ENCODE peak calls at places on chromosome 17, in four cellular contexts. One of them, this sample, is unnamed.

GRCh38 chr17:75996665-75997590 is 3.7 kb upstream of the CDK3 start:
- DNase-seq in WTC11: no peak
- DNase-seq in HepG2: peak
- DNase-seq in K562: no peak
- DNase-seq in this sample: no peak

GRCh38 chr17:74445156-74445555 is 13.3 kb downstream of the GPRC5C start:
- DNase-seq in WTC11: no peak
- DNase-seq in HepG2: no peak
- DNase-seq in K562: no peak
- DNase-seq in this sample: no peak

GRCh38 chr17:77810536-77810935 is 148.0 kb upstream of the TNRC6C start:
- DNase-seq in WTC11: no peak
- DNase-seq in HepG2: no peak
- DNase-seq in K562: no peak
- DNase-seq in this sample: no peak

GRCh38 chr17:42653179-42654124 is 5.6 kb upstream of the TUBG2 start:
- DNase-seq in WTC11: peak
- DNase-seq in HepG2: no peak
- DNase-seq in K562: peak
- DNase-seq in this sample: peak

GRCh38 chr17:65433592-65433991 is 127.9 kb downstream of the AXIN2 start:
- DNase-seq in WTC11: no peak
- DNase-seq in HepG2: no peak
- DNase-seq in K562: no peak
- DNase-seq in this sample: no peak

GRCh38 chr17:72079700-72080099 is 41.1 kb upstream of the SOX9 start:
- DNase-seq in WTC11: no peak
- DNase-seq in HepG2: no peak
- DNase-seq in K562: no peak
- DNase-seq in this sample: no peak

GRCh38 chr17:59335685-59336084 is 4.2 kb downstream of the YPEL2 start:
- DNase-seq in WTC11: no peak
- DNase-seq in HepG2: no peak
- DNase-seq in K562: no peak
- DNase-seq in this sample: no peak

GRCh38 chr17:44655983-44656700 is at the start of gene MEIOC:
- DNase-seq in WTC11: peak
- DNase-seq in HepG2: no peak
- DNase-seq in K562: no peak
- DNase-seq in this sample: peak

GRCh38 chr17:40345161-40346034 is 19.1 kb downstream of the GJD3 start:
- DNase-seq in WTC11: peak
- DNase-seq in HepG2: peak
- DNase-seq in K562: peak
- DNase-seq in this sample: no peak

GRCh38 chr17:39996162-39996561 is 15.6 kb downstream of the PSMD3 start:
- DNase-seq in WTC11: no peak
- DNase-seq in HepG2: no peak
- DNase-seq in K562: no peak
- DNase-seq in this sample: no peak

GRCh38 chr17:3885970-3886369 is 6.9 kb downstream of the CAMKK1 start:
- DNase-seq in WTC11: no peak
- DNase-seq in HepG2: no peak
- DNase-seq in K562: no peak
- DNase-seq in this sample: no peak

GRCh38 chr17:31787857-31788570 is 71.0 kb downstream of the COPRS start:
- DNase-seq in WTC11: no peak
- DNase-seq in HepG2: peak
- DNase-seq in K562: peak
- DNase-seq in this sample: no peak

GRCh38 chr17:48463531-48463930 is 33.5 kb upstream of the SKAP1 start:
- DNase-seq in WTC11: no peak
- DNase-seq in HepG2: no peak
- DNase-seq in K562: no peak
- DNase-seq in this sample: no peak

GRCh38 chr17:44004077-44004760 is at the start of gene NAGS:
- DNase-seq in WTC11: peak
- DNase-seq in HepG2: peak
- DNase-seq in K562: peak
- DNase-seq in this sample: no peak

GRCh38 chr17:38420518-38420917 is 7.7 kb upstream of the ARHGAP23 start:
- DNase-seq in WTC11: no peak
- DNase-seq in HepG2: no peak
- DNase-seq in K562: no peak
- DNase-seq in this sample: no peak

GRCh38 chr17:9074106-9074505 is 52.8 kb downstream of the NTN1 start:
- DNase-seq in WTC11: no peak
- DNase-seq in HepG2: no peak
- DNase-seq in K562: no peak
- DNase-seq in this sample: no peak

GRCh38 chr17:48492401-48493298 is 38.2 kb downstream of the HOXB1 start:
- DNase-seq in WTC11: peak
- DNase-seq in HepG2: no peak
- DNase-seq in K562: peak
- DNase-seq in this sample: peak

GRCh38 chr17:46789610-46790009 is 28.9 kb downstream of the WNT3 start:
- DNase-seq in WTC11: no peak
- DNase-seq in HepG2: no peak
- DNase-seq in K562: no peak
- DNase-seq in this sample: no peak

GRCh38 chr17:78857266-78857665 is 16.7 kb upstream of the USP36 start:
- DNase-seq in WTC11: no peak
- DNase-seq in HepG2: no peak
- DNase-seq in K562: no peak
- DNase-seq in this sample: no peak

GRCh38 chr17:59287887-59288286 is 43.6 kb upstream of the YPEL2 start:
- DNase-seq in WTC11: no peak
- DNase-seq in HepG2: no peak
- DNase-seq in K562: no peak
- DNase-seq in this sample: no peak

GRCh38 chr17:57489321-57489720 is 233.0 kb downstream of the MSI2 start:
- DNase-seq in WTC11: no peak
- DNase-seq in HepG2: no peak
- DNase-seq in K562: no peak
- DNase-seq in this sample: no peak

GRCh38 chr17:42456223-42457106 is 2.2 kb upstream of the ATP6V0A1 start:
- DNase-seq in WTC11: no peak
- DNase-seq in HepG2: no peak
- DNase-seq in K562: peak
- DNase-seq in this sample: no peak

GRCh38 chr17:38868095-38868967 is 1.5 kb upstream of the LASP1 start:
- DNase-seq in WTC11: no peak
- DNase-seq in HepG2: peak
- DNase-seq in K562: no peak
- DNase-seq in this sample: no peak

GRCh38 chr17:45423936-45424335 is 8.7 kb downstream of the ARHGAP27 start:
- DNase-seq in WTC11: no peak
- DNase-seq in HepG2: no peak
- DNase-seq in K562: no peak
- DNase-seq in this sample: no peak

GRCh38 chr17:57875109-57876022 is 25.5 kb upstream of the MRPS23 start:
- DNase-seq in WTC11: peak
- DNase-seq in HepG2: peak
- DNase-seq in K562: peak
- DNase-seq in this sample: peak

GRCh38 chr17:46730679-46731078 is 87.8 kb downstream of the WNT3 start:
- DNase-seq in WTC11: no peak
- DNase-seq in HepG2: no peak
- DNase-seq in K562: no peak
- DNase-seq in this sample: no peak

GRCh38 chr17:10724546-10725195 is 5.2 kb downstream of the TMEM220 start:
- DNase-seq in WTC11: no peak
- DNase-seq in HepG2: no peak
- DNase-seq in K562: no peak
- DNase-seq in this sample: no peak

GRCh38 chr17:49582055-49582703 is 6.5 kb downstream of the NXPH3 start:
- DNase-seq in WTC11: no peak
- DNase-seq in HepG2: no peak
- DNase-seq in K562: no peak
- DNase-seq in this sample: no peak

GRCh38 chr17:40363480-40363838 is 1.1 kb downstream of the GJD3 start:
- DNase-seq in WTC11: peak
- DNase-seq in HepG2: no peak
- DNase-seq in K562: no peak
- DNase-seq in this sample: no peak

GRCh38 chr17:79214940-79215604 is 140.4 kb downstream of the ENGASE start:
- DNase-seq in WTC11: no peak
- DNase-seq in HepG2: no peak
- DNase-seq in K562: no peak
- DNase-seq in this sample: no peak

GRCh38 chr17:48611213-48611612 is 396 bp upstream of the HOXB7 start:
- DNase-seq in WTC11: no peak
- DNase-seq in HepG2: no peak
- DNase-seq in K562: no peak
- DNase-seq in this sample: no peak

GRCh38 chr17:59406808-59407381 is 75.4 kb downstream of the YPEL2 start:
- DNase-seq in WTC11: no peak
- DNase-seq in HepG2: peak
- DNase-seq in K562: no peak
- DNase-seq in this sample: peak

GRCh38 chr17:46977348-46977747 is 1.7 kb downstream of the RPRML start:
- DNase-seq in WTC11: peak
- DNase-seq in HepG2: peak
- DNase-seq in K562: peak
- DNase-seq in this sample: peak

GRCh38 chr17:29881256-29881655 is 48.8 kb downstream of the SSH2 start:
- DNase-seq in WTC11: no peak
- DNase-seq in HepG2: no peak
- DNase-seq in K562: no peak
- DNase-seq in this sample: no peak
- TF ChIP-seq ELF4 in WTC11: no peak
- TF ChIP-seq ELF4 in HepG2: no peak
- TF ChIP-seq ELF4 in K562: no peak
- TF ChIP-seq ELF4 in this sample: no peak

GRCh38 chr17:80561541-80562114 is 17.0 kb downstream of the RPTOR start:
- DNase-seq in WTC11: no peak
- DNase-seq in HepG2: no peak
- DNase-seq in K562: no peak
- DNase-seq in this sample: no peak
- TF ChIP-seq ELF4 in WTC11: no peak
- TF ChIP-seq ELF4 in HepG2: no peak
- TF ChIP-seq ELF4 in K562: no peak
- TF ChIP-seq ELF4 in this sample: no peak

DNA sequence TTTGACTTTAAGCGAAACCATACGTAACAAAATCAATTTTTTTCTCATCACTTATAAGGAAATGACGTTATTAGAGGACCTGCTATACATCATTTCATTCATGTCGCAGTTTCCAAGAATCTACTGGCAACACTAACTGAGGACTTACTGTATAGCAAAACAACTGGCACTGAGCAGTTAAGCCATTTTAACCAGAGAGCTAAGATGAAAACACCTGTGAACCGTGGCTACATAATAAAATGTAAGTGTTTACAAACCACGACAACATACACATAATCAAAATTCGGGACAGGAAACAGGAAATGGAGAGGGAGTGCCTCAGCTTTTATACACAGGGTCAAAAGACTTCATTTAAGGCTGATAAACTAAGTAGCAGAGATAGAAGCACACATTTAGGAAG is 29.5 kb downstream of the METTL16 start:
- DNase-seq in WTC11: no peak
- DNase-seq in HepG2: no peak
- DNase-seq in K562: no peak
- DNase-seq in this sample: no peak
- TF ChIP-seq ELF4 in WTC11: no peak
- TF ChIP-seq ELF4 in HepG2: no peak
- TF ChIP-seq ELF4 in K562: no peak
- TF ChIP-seq ELF4 in this sample: no peak

GRCh38 chr17:27462714-27463113 is 6.5 kb downstream of the KSR1 start:
- DNase-seq in WTC11: no peak
- DNase-seq in HepG2: no peak
- DNase-seq in K562: no peak
- DNase-seq in this sample: no peak

GRCh38 chr17:27462149-27462548 is 5.9 kb downstream of the KSR1 start:
- DNase-seq in WTC11: no peak
- DNase-seq in HepG2: no peak
- DNase-seq in K562: no peak
- DNase-seq in this sample: no peak

GRCh38 chr17:27464431-27464830 is 8.2 kb downstream of the KSR1 start:
- DNase-seq in WTC11: no peak
- DNase-seq in HepG2: no peak
- DNase-seq in K562: no peak
- DNase-seq in this sample: no peak

GRCh38 chr17:27461192-27461859 is 5.1 kb downstream of the KSR1 start:
- DNase-seq in WTC11: no peak
- DNase-seq in HepG2: no peak
- DNase-seq in K562: peak
- DNase-seq in this sample: no peak

DNA sequence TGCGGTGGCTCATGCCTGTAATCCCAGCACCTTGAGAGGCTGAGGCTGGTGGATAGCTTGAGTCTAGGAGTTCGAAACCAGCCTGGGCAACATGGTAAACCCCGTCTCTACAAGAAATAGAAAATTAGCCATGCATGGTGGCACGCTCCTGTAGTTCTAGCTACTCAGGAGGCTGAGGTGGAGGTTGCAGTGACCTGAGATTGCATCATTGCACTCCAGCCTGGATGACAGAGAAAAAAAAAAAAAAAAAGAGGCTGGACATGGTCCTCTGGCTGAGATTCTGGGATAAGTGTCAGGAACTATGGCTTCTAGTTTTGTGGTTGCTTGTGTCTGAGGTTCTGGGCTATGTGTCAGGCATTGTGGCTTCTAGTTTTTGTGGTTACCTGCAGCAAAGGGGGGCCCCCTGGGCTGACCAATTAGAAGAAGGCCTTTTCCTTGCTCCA is 7.0 kb downstream of the KSR1 start:
- DNase-seq in WTC11: no peak
- DNase-seq in HepG2: no peak
- DNase-seq in K562: no peak
- DNase-seq in this sample: no peak
- TF ChIP-seq ELF4 in WTC11: no peak
- TF ChIP-seq ELF4 in HepG2: no peak
- TF ChIP-seq ELF4 in K562: no peak
- TF ChIP-seq ELF4 in this sample: no peak

GRCh38 chr17:21029032-21029431 is 13.8 kb downstream of the USP22 start:
- DNase-seq in WTC11: no peak
- DNase-seq in HepG2: no peak
- DNase-seq in K562: no peak
- DNase-seq in this sample: no peak
- TF ChIP-seq ELF4 in WTC11: no peak
- TF ChIP-seq ELF4 in HepG2: no peak
- TF ChIP-seq ELF4 in K562: no peak
- TF ChIP-seq ELF4 in this sample: no peak